ENCODE peak calls at places on chromosomes 7 and 10, in five cellular contexts. One of them, this sample, is unnamed.
A peak's percentile ranks its signal among the peaks of the same experiment; 100 is the strongest.

GRCh38 chr10:102726274-102726673 is 11.8 kb downstream of the SFXN2 start:
- DNase-seq in CD4-positive, alpha-beta T cell: no peak
- DNase-seq in Daoy: no peak
- DNase-seq in activated naive CD4-positive, alpha-beta T cell treated with anti-CD3 and anti-CD28 coated beads, Interleukin-2, amount 10 ng/mL, durations not matched to agents 7 days and 5 days: no peak
- DNase-seq in WERI-Rb-1: no peak
- DNase-seq in this sample: no peak

GRCh38 chr7:157002819-157003421 is 7.5 kb downstream of the MNX1 start:
- DNase-seq in CD4-positive, alpha-beta T cell: no peak
- DNase-seq in Daoy: no peak
- DNase-seq in activated naive CD4-positive, alpha-beta T cell treated with anti-CD3 and anti-CD28 coated beads, Interleukin-2, amount 10 ng/mL, durations not matched to agents 7 days and 5 days: no peak
- DNase-seq in WERI-Rb-1: no peak
- DNase-seq in this sample: no peak

GRCh38 chr10:50544857-50545429 is 78.8 kb downstream of the SGMS1 start:
- DNase-seq in CD4-positive, alpha-beta T cell: no peak
- DNase-seq in Daoy: no peak
- DNase-seq in activated naive CD4-positive, alpha-beta T cell treated with anti-CD3 and anti-CD28 coated beads, Interleukin-2, amount 10 ng/mL, durations not matched to agents 7 days and 5 days: no peak
- DNase-seq in WERI-Rb-1: no peak
- DNase-seq in this sample: no peak

GRCh38 chr7:121797283-121798037 is 75.5 kb upstream of the PTPRZ1 start:
- DNase-seq in CD4-positive, alpha-beta T cell: no peak
- DNase-seq in Daoy: peak; percentile 31
- DNase-seq in activated naive CD4-positive, alpha-beta T cell treated with anti-CD3 and anti-CD28 coated beads, Interleukin-2, amount 10 ng/mL, durations not matched to agents 7 days and 5 days: no peak
- DNase-seq in WERI-Rb-1: no peak
- DNase-seq in this sample: no peak

GRCh38 chr7:114569160-114569559 is 154.5 kb downstream of the FOXP2 start:
- DNase-seq in CD4-positive, alpha-beta T cell: no peak
- DNase-seq in Daoy: no peak
- DNase-seq in activated naive CD4-positive, alpha-beta T cell treated with anti-CD3 and anti-CD28 coated beads, Interleukin-2, amount 10 ng/mL, durations not matched to agents 7 days and 5 days: no peak
- DNase-seq in WERI-Rb-1: no peak
- DNase-seq in this sample: no peak

GRCh38 chr7:81187768-81188167 is 268.9 kb upstream of the SEMA3C start:
- DNase-seq in CD4-positive, alpha-beta T cell: no peak
- DNase-seq in Daoy: no peak
- DNase-seq in activated naive CD4-positive, alpha-beta T cell treated with anti-CD3 and anti-CD28 coated beads, Interleukin-2, amount 10 ng/mL, durations not matched to agents 7 days and 5 days: no peak
- DNase-seq in WERI-Rb-1: no peak
- DNase-seq in this sample: no peak

GRCh38 chr10:5959581-5960069 is 17.7 kb downstream of the IL15RA start:
- DNase-seq in CD4-positive, alpha-beta T cell: no peak
- DNase-seq in Daoy: no peak
- DNase-seq in activated naive CD4-positive, alpha-beta T cell treated with anti-CD3 and anti-CD28 coated beads, Interleukin-2, amount 10 ng/mL, durations not matched to agents 7 days and 5 days: no peak
- DNase-seq in WERI-Rb-1: no peak
- DNase-seq in this sample: no peak

GRCh38 chr7:21526448-21526847 is 16.4 kb upstream of the DNAH11 start:
- DNase-seq in CD4-positive, alpha-beta T cell: no peak
- DNase-seq in Daoy: no peak
- DNase-seq in activated naive CD4-positive, alpha-beta T cell treated with anti-CD3 and anti-CD28 coated beads, Interleukin-2, amount 10 ng/mL, durations not matched to agents 7 days and 5 days: no peak
- DNase-seq in WERI-Rb-1: no peak
- DNase-seq in this sample: no peak

GRCh38 chr7:150335774-150336112 is 5.7 kb downstream of the RARRES2 start:
- DNase-seq in CD4-positive, alpha-beta T cell: no peak
- DNase-seq in Daoy: no peak
- DNase-seq in activated naive CD4-positive, alpha-beta T cell treated with anti-CD3 and anti-CD28 coated beads, Interleukin-2, amount 10 ng/mL, durations not matched to agents 7 days and 5 days: no peak
- DNase-seq in WERI-Rb-1: no peak
- DNase-seq in this sample: no peak

GRCh38 chr10:77192402-77192801 is 445.2 kb downstream of the KCNMA1 start:
- DNase-seq in CD4-positive, alpha-beta T cell: no peak
- DNase-seq in Daoy: no peak
- DNase-seq in activated naive CD4-positive, alpha-beta T cell treated with anti-CD3 and anti-CD28 coated beads, Interleukin-2, amount 10 ng/mL, durations not matched to agents 7 days and 5 days: no peak
- DNase-seq in WERI-Rb-1: no peak
- DNase-seq in this sample: no peak

GRCh38 chr7:90625562-90625961 is 29.4 kb downstream of the CDK14 start:
- DNase-seq in CD4-positive, alpha-beta T cell: no peak
- DNase-seq in Daoy: peak; percentile 49
- DNase-seq in activated naive CD4-positive, alpha-beta T cell treated with anti-CD3 and anti-CD28 coated beads, Interleukin-2, amount 10 ng/mL, durations not matched to agents 7 days and 5 days: no peak
- DNase-seq in WERI-Rb-1: peak; percentile 81
- DNase-seq in this sample: peak; percentile 64